ENCODE peak calls at places on chromosomes 6 and 20, in nine cellular contexts. I is body of pancreas, X is fibroblast of lung, O is pancreas, S is colonic mucosa, R is left ventricle myocardium inferior, P is neural progenitor cell, B is lower lobe of right lung, H is suprapubic skin. C is an unnamed sample.

GRCh38 chr20:61817575-61817974 is 248.1 kb downstream of the TAF4 start:
- DNase-seq in I (no peak), X (no peak), O (no peak), S (no peak), R (no peak), P (no peak), B (peak; percentile 19), H (no peak), C (no peak)

GRCh38 chr6:125252891-125253290 is 48.9 kb downstream of the HDDC2 start:
- DNase-seq in I (no peak), X (peak; percentile 82), O (no peak), S (no peak), R (no peak), P (peak; percentile 21), B (no peak), H (no peak), C (peak; percentile 19)

GRCh38 chr6:131613296-131613925 is 14.6 kb downstream of the MED23 start:
- DNase-seq in I (no peak), X (no peak), O (no peak), S (no peak), R (no peak), P (no peak), B (no peak), H (no peak), C (no peak)

GRCh38 chr6:154501287-154501868 is 9.1 kb downstream of the CNKSR3 start:
- DNase-seq in I (no peak), X (no peak), O (no peak), S (no peak), R (no peak), P (no peak), B (no peak), H (no peak), C (no peak)

GRCh38 chr6:42378536-42378935 is 73.2 kb downstream of the TRERF1 start:
- DNase-seq in I (no peak), X (no peak), O (no peak), S (no peak), R (no peak), P (no peak), B (no peak), H (no peak), C (no peak)

GRCh38 chr20:4793183-4793582 is 71.5 kb downstream of the PRND start:
- DNase-seq in I (no peak), X (no peak), O (no peak), S (no peak), R (no peak), P (no peak), B (no peak), H (no peak), C (no peak)

GRCh38 chr6:28474441-28475219 is 31.3 kb upstream of the ZSCAN23 start:
- DNase-seq in I (no peak), X (peak; percentile 82), O (no peak), S (peak; percentile 27), R (no peak), P (peak; percentile 78), B (no peak), H (no peak), C (peak; percentile 90)

GRCh38 chr6:158283304-158284005 is 28.8 kb upstream of the TULP4 start:
- DNase-seq in I (no peak), X (peak; percentile 67), O (no peak), S (no peak), R (no peak), P (peak; percentile 70), B (no peak), H (no peak), C (peak; percentile 81)

GRCh38 chr6:23446394-23447001 is 679.5 kb upstream of the NRSN1 start:
- DNase-seq in I (no peak), X (peak; percentile 58), O (no peak), S (no peak), R (no peak), P (peak; percentile 25), B (no peak), H (no peak), C (peak; percentile 72)

GRCh38 chr6:42454428-42454791 is 2.7 kb upstream of the TRERF1 start:
- DNase-seq in I (peak; percentile 23), X (peak; percentile 39), O (peak; percentile 30), S (peak; percentile 80), R (peak; percentile 63), P (peak; percentile 70), B (no peak), H (peak; percentile 67), C (no peak)

GRCh38 chr6:140979642-140980091 is 1153.1 kb upstream of the GJE1 start:
- DNase-seq in I (no peak), X (peak; percentile 95), O (peak; percentile 7), S (no peak), R (no peak), P (no peak), B (no peak), H (no peak), C (peak; percentile 92)

DNA sequence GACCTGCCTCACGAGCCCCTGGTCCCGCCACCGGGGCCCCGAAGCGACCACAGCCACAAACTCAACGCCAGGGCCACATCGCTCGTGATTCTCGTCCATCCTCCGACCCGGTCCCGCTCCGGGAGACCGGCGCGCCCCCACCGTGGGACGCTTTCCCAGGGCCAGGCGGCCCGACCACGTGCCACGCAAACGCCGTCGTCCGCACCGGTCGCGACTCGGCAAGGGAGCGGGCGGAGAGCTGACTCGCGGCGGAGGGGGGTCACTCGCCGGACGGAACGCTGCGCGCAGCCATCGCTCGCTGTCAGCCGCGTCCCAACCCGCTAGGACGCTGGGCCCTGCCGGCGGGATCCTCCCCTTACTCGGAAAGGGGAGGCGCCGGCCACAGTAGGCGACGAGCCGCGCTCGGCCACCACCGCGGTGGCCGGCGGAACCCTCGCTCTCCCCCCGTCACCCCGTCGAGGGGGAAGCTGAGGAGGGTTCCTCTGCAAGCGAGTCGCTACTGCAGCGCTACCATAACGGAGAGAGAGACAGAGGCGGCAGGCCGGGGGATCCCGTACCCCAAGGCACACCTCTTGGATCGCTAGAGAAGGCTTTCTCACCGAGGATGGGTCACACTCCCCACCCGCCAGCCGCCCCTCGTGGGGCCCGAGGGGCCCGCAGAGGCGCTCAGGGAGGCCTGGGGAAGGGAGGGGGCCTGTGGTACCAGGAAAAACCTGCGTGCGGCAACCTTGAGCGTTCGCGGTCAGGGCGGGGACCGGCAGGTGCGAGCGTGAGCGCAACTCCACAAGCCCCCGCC is 511.8 kb upstream of the ZNF337 start:
- DNase-seq in I (peak; percentile 10), X (peak; percentile 10), O (peak; percentile 10), S (no peak), R (no peak), P (peak; percentile 81), B (peak; percentile 75), H (no peak), C (no peak)
- H3K4me3 ChIP-seq in I (no peak overlapping the region), X (no peak overlapping the region), O (peak overlapping the region; percentile 38), S (no peak overlapping the region), R (peak overlapping the region; percentile 56), P (peak overlapping the region; percentile 46), B (peak overlapping the region; percentile 52), H (peak overlapping the region; percentile 44), C (peak overlapping the region; percentile 18)

GRCh38 chr6:84284428-84285033 is 57.1 kb upstream of the CEP162 start:
- DNase-seq in I (no peak), X (no peak), O (peak; percentile 10), S (no peak), R (no peak), P (peak; percentile 47), B (no peak), H (no peak), C (no peak)
- TF ChIP-seq CTCF in I (no peak), X (peak; percentile 47), O (no peak), S (no peak), R (no peak), P (peak; percentile 71), B (no peak), H (no peak), C (peak; percentile 38)

DNA sequence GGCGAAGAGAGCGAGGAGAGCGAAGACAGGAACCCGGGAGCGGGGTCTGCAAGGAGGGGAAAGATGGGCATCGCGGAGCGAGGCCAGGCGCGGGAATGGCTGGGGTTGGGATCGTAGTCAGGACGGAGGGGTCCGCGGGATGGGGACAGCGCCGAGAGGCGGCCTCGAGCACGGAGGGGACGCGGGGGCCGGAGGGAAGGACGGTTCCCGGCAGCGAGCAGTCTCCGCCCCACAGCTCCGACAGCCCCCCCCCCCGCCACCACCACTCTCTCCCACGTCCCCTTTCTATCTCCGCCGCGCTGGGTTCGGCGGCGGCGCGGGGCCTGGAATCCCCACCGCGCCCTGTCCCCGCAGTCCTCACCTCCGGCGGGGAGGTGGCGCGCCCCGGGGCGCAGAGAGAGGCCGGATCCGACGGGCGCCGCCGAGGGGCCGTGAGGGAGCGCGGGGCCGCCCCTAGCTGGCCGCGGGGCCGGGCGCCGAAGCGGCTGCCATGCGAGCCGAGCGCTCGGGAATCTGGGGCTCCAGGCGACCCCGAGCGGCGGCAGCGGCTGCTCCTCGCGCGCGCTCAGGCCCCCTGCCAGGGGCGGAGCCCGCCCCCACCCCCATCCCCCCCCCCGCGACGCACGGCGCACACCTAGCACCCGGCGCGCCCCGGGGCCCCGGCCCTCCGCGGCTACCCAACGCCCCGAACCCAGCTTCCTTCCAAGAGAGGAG is at the start of gene DLK2:
- DNase-seq in I (no peak), X (no peak), O (no peak), S (no peak), R (no peak), P (peak; percentile 67), B (no peak), H (no peak), C (no peak)
- H3K4me3 ChIP-seq in I (peak within 1 kb of the TSS; percentile 38), X (peak within 1 kb of the TSS; percentile 43), O (peak within 1 kb of the TSS; percentile 59), S (peak within 1 kb of the TSS; percentile 50), R (peak within 1 kb of the TSS; percentile 70), P (peak within 1 kb of the TSS; percentile 69), B (peak within 1 kb of the TSS; percentile 55), H (peak within 1 kb of the TSS; percentile 66), C (peak within 1 kb of the TSS; percentile 32)

GRCh38 chr6:31729979-31730630 is 1.0 kb upstream of the DDAH2 start:
- DNase-seq in I (peak; percentile 68), X (peak; percentile 89), O (peak; percentile 64), S (peak; percentile 92), R (peak; percentile 92), P (peak; percentile 98), B (peak; percentile 88), H (peak; percentile 95), C (peak; percentile 91)
- TF ChIP-seq CTCF in I (no peak), X (no peak), O (no peak), S (no peak), R (no peak), P (no peak), B (no peak), H (no peak), C (peak; percentile 9)

DNA sequence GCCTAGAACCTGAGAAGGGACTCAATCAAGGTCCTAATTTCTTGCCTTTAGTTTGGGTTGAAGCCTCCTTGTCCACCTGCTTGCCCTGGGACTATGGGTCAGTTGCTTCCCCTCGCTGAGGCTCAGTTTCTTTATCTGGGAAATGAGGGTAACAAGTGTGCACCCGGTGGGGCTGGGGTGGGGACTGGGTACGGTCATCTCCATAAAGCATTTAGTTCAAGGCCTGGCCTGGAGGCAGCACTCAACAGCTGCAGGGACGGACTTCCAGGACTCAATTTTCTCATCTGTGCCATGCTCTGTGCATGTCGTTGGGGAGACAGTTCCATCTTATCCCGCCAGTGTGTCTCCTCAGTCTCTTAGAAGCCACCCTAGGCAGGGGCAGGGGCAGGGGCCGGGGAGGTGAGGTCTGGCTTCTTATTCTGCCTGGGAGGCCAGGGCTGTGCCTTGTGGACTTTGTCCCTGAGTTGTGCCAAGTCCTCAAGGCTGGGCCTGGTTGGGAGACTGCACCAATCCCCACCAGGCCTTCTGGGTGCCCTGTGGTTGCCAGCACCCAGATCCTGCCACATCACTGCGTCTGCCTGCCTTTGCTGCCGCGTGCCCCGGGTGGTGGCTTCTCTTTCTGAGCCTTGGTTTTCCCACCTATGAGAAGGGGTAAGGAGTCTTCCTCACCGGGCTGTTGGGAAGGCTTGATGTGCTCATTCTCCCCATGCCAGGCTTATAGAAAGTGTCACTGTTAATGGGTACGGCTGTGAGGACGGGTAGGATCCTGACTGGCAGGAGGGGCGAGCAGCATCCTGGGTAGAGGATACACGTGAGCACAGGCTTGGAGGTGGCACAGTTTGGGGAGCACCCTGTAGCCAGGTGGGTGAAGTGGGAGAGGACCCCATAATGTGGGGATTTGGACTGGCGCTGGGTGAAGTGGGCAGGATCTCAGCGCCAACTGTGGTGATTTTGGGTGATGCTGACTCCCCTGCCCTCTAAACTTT is 8.6 kb downstream of the SRC start:
- DNase-seq in I (peak; percentile 66), X (no peak), O (peak; percentile 72), S (peak; percentile 80), R (no peak), P (no peak), B (no peak), H (no peak), C (no peak)
- H3K4me3 ChIP-seq in I (no peak overlapping the region), X (no peak overlapping the region), O (no peak overlapping the region), S (no peak overlapping the region), R (no peak overlapping the region), P (no peak overlapping the region), B (no peak overlapping the region), H (no peak overlapping the region), C (no peak overlapping the region)